ENCODE peak calls at places on chromosome 7, in five cellular contexts. T is astrocyte, P is ovary, E is body of pancreas, L is GM12865. B is an unnamed sample.

GRCh38 chr7:125386211-125386610 is 456.6 kb upstream of the POT1 start:
- DNase-seq in T (no peak), P (no peak), E (no peak), L (no peak), B (no peak)

GRCh38 chr7:17209101-17209500 is 89.4 kb upstream of the AHR start:
- DNase-seq in T (no peak), P (no peak), E (no peak), L (no peak), B (no peak)

GRCh38 chr7:100003711-100004661 is 11.4 kb upstream of the ZKSCAN1 start:
- DNase-seq in T (no peak), P (no peak), E (peak; percentile 96), L (no peak), B (no peak)

GRCh38 chr7:149635561-149636329 is 137.6 kb downstream of the ZNF467 start:
- DNase-seq in T (no peak), P (no peak), E (no peak), L (peak; percentile 18), B (no peak)

GRCh38 chr7:38105874-38106483 is 72.1 kb upstream of the STARD3NL start:
- DNase-seq in T (peak; percentile 35), P (no peak), E (peak; percentile 18), L (peak; percentile 64), B (no peak)

GRCh38 chr7:42914009-42914725 is 2.3 kb upstream of the C7orf25 start:
- DNase-seq in T (peak; percentile 83), P (peak; percentile 57), E (no peak), L (no peak), B (no peak)

GRCh38 chr7:95490366-95490765 is 4.6 kb downstream of the ASB4 start:
- DNase-seq in T (no peak), P (no peak), E (no peak), L (no peak), B (no peak)

GRCh38 chr7:4010206-4010605 is 671.9 kb upstream of the FOXK1 start:
- DNase-seq in T (no peak), P (no peak), E (no peak), L (no peak), B (no peak)

GRCh38 chr7:43248961-43249807 is 136.7 kb downstream of the HECW1 start:
- DNase-seq in T (peak; percentile 50), P (peak; percentile 34), E (peak; percentile 2), L (no peak), B (no peak)

GRCh38 chr7:134902058-134902457 is 84.2 kb upstream of the AGBL3 start:
- DNase-seq in T (no peak), P (no peak), E (no peak), L (peak; percentile 12), B (no peak)

GRCh38 chr7:134901389-134902020 is 84.8 kb upstream of the AGBL3 start:
- DNase-seq in T (no peak), P (no peak), E (no peak), L (no peak), B (no peak)

GRCh38 chr7:134905375-134905774 is 80.9 kb upstream of the AGBL3 start:
- DNase-seq in T (peak; percentile 94), P (peak; percentile 47), E (peak; percentile 42), L (no peak), B (no peak)

GRCh38 chr7:134900430-134900876 is 85.9 kb upstream of the AGBL3 start:
- DNase-seq in T (no peak), P (no peak), E (no peak), L (peak; percentile 60), B (no peak)

DNA sequence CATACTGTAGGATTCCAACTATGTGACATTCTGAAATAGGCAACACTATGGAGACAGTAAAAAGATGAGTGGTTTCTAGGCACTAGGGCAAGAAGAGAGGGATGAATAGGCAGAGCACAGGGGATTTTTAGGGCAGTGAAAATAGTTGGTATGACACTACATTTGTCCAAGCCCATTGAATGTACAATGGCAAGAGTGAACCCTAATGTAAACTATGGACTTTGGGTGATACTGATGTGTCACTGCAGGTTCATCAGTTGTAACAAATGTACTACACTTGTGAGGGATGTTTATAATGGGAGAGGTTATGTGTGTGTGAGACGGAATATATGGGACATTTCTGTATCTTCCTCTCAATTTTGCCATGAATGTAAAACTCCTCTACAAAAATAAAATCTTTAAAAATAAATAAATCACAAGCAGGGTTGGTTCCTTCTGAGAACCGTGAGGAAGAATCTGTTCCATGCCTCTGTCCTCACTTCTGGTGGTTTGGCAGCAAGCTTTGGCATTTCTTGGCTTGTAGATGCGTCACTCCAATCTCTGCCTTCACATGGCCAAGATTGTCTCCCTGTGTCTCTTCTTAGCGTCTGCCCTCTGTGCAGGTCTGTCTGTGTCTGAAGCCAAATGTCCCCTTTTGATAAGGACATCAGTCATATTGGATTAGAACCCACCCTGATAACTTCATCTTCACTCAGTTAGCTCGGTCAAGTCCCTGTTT is 83.1 kb upstream of the AGBL3 start:
- DNase-seq in T (peak; percentile 77), P (no peak), E (no peak), L (no peak), B (no peak)
- TF ChIP-seq CTCF in T (no peak), P (no peak), E (no peak), L (no peak), B (no peak)

GRCh38 chr7:84247591-84247990 is 53.0 kb upstream of the SEMA3A start:
- DNase-seq in T (peak; percentile 89), P (no peak), E (no peak), L (peak; percentile 19), B (no peak)
- TF ChIP-seq CTCF in T (no peak), P (no peak), E (no peak), L (no peak), B (peak; percentile 37)

DNA sequence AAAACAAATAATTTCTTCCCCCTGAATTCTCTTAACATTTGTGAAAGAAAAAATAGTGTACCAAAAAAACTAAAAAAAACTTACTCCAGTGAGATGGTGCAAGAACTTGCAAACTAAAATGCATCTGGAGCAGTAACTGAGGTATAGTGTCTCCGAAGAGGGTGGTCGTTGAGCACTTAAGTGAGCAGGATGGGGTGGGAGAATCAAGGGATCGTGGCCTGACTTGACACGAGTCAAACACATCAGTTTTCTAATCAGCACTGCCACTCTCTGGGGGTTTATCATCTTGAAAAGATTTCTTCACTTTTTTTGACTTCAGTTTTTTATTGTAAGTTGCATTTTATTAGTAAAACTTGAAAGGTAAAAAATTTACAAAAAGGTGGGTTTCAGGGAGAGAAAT is 2.5 kb downstream of the ZNF273 start:
- DNase-seq in T (no peak), P (no peak), E (no peak), L (no peak), B (no peak)
- TF ChIP-seq CTCF in T (no peak), P (no peak), E (no peak), L (no peak), B (no peak)

DNA sequence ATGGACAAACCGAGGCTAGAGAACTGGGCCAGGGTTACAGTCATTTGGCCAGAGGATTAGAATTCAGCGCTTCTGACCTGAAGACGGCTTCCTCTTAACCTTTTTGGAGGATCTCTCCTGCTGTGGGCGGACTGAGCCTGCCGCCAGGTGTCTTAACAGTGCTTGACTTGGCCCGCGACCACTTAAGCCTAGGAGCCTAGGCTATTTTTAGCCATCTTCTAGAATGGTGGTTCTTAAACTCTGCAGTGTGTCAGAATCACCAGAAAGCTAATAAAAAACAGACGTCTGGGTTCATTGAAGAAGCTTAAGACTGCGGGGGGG is 722 bp downstream of the MDH2 start:
- DNase-seq in T (no peak), P (no peak), E (no peak), L (peak; percentile 62), B (no peak)
- TF ChIP-seq CTCF in T (no peak), P (no peak), E (no peak), L (no peak), B (no peak)

GRCh38 chr7:82339958-82340357 is 103.6 kb downstream of the CACNA2D1 start:
- DNase-seq in T (no peak), P (no peak), E (no peak), L (no peak), B (no peak)

GRCh38 chr7:82330706-82331220 is 112.8 kb downstream of the CACNA2D1 start:
- DNase-seq in T (no peak), P (no peak), E (no peak), L (no peak), B (no peak)

GRCh38 chr7:82335001-82335400 is 108.6 kb downstream of the CACNA2D1 start:
- DNase-seq in T (no peak), P (no peak), E (no peak), L (no peak), B (no peak)

GRCh38 chr7:82331234-82331633 is 112.3 kb downstream of the CACNA2D1 start:
- DNase-seq in T (no peak), P (no peak), E (no peak), L (no peak), B (no peak)

GRCh38 chr7:82335927-82336326 is 107.7 kb downstream of the CACNA2D1 start:
- DNase-seq in T (peak; percentile 14), P (no peak), E (peak; percentile 52), L (peak; percentile 5), B (no peak)
- TF ChIP-seq CTCF in T (no peak), P (no peak), E (no peak), L (no peak), B (no peak)

GRCh38 chr7:110204527-110204926 is 886.4 kb upstream of the LRRN3 start:
- DNase-seq in T (no peak), P (no peak), E (no peak), L (peak; percentile 2), B (no peak)
- TF ChIP-seq CTCF in T (no peak), P (no peak), E (no peak), L (peak; percentile 7), B (no peak)

GRCh38 chr7:137934941-137935848 is 66.7 kb downstream of the CREB3L2 start:
- DNase-seq in T (no peak), P (no peak), E (no peak), L (peak; percentile 56), B (no peak)

GRCh38 chr7:137932881-137933269 is 69.0 kb downstream of the CREB3L2 start:
- DNase-seq in T (peak; percentile 63), P (no peak), E (no peak), L (no peak), B (no peak)

GRCh38 chr7:137934176-137934826 is 67.6 kb downstream of the CREB3L2 start:
- DNase-seq in T (no peak), P (no peak), E (no peak), L (no peak), B (no peak)

GRCh38 chr7:137931823-137932222 is 70.1 kb downstream of the CREB3L2 start:
- DNase-seq in T (no peak), P (no peak), E (no peak), L (no peak), B (no peak)

DNA sequence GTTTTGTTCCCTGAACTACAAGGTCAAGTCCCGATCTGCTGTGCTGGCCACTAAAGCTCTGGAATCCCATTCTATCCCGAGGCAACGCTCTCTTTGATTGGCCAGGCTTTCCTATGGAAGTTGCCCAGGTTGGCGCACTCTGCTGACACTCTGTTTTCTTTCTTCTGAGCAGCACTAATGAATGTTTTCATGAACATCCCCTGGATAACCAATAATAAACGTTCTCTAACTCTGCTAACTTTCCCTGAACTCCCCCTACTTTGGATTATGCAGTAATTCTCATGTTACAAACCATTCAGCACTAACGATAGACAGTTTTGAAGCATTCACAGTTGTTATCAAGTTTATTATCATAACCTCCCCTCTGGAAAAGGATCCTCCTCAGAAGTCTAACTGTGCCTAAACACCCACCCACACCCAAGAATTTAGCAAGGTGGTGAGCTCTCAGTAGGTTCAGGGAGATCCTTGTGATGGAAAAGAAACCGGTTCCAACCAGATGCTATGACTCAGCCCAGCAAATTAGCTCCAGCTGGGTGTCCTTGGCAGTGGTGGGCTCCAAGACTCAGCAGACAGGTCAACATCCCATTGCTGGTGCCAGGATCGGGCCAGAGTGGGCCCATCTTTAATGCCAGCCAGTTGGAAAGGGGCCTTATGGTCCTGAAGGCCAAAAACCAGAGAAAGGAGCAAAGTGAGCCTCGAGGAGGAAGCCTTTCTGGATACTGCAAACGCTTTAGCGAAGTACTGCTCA is 68.4 kb downstream of the CREB3L2 start:
- DNase-seq in T (peak; percentile 82), P (peak; percentile 69), E (no peak), L (no peak), B (no peak)
- TF ChIP-seq CTCF in T (no peak), P (no peak), E (no peak), L (no peak), B (no peak)

GRCh38 chr7:142375710-142376313 is 118.0 kb upstream of the PRSS58 start:
- DNase-seq in T (no peak), P (no peak), E (no peak), L (no peak), B (no peak)
- TF ChIP-seq CTCF in T (no peak), P (no peak), E (no peak), L (no peak), B (no peak)

B was measured in CD14-positive monocyte.